ENCODE peak calls at places on chromosomes 1 and 21, in four cellular contexts. One of them, this sample, is unnamed.

GRCh38 chr1:5099558-5099957 is 445.1 kb downstream of the AJAP1 start:
- DNase-seq in ovary: no peak
- DNase-seq in pancreas: no peak
- DNase-seq in fibroblast of lung: no peak
- DNase-seq in this sample: no peak

GRCh38 chr1:234961468-234962339 is 166.9 kb downstream of the TOMM20 start:
- DNase-seq in ovary: no peak
- DNase-seq in pancreas: no peak
- DNase-seq in fibroblast of lung: peak; percentile 96
- DNase-seq in this sample: no peak

GRCh38 chr1:5748286-5749225 is 243.7 kb downstream of the NPHP4 start:
- DNase-seq in ovary: no peak
- DNase-seq in pancreas: no peak
- DNase-seq in fibroblast of lung: no peak
- DNase-seq in this sample: no peak

GRCh38 chr21:23936224-23936623 is 1671.1 kb downstream of the MRPL39 start:
- DNase-seq in ovary: no peak
- DNase-seq in pancreas: no peak
- DNase-seq in fibroblast of lung: peak; percentile 16
- DNase-seq in this sample: no peak

GRCh38 chr21:41684381-41685245 is 82.2 kb downstream of the RIPK4 start:
- DNase-seq in ovary: peak; percentile 70
- DNase-seq in pancreas: peak; percentile 49
- DNase-seq in fibroblast of lung: peak; percentile 82
- DNase-seq in this sample: no peak

GRCh38 chr1:69540052-69540451 is 27.7 kb upstream of the LRRC7 start:
- DNase-seq in ovary: no peak
- DNase-seq in pancreas: no peak
- DNase-seq in fibroblast of lung: no peak
- DNase-seq in this sample: no peak

GRCh38 chr1:84643183-84643582 is 47.1 kb downstream of the SSX2IP start:
- DNase-seq in ovary: no peak
- DNase-seq in pancreas: no peak
- DNase-seq in fibroblast of lung: no peak
- DNase-seq in this sample: no peak

GRCh38 chr1:95116666-95117206 is 419 bp upstream of the TLCD4 start:
- DNase-seq in ovary: peak; percentile 43
- DNase-seq in pancreas: peak; percentile 77
- DNase-seq in fibroblast of lung: peak; percentile 46
- DNase-seq in this sample: peak; percentile 58

GRCh38 chr1:227729881-227730629 is 5.0 kb downstream of the JMJD4 start:
- DNase-seq in ovary: peak; percentile 83
- DNase-seq in pancreas: no peak
- DNase-seq in fibroblast of lung: peak; percentile 54
- DNase-seq in this sample: no peak
- H3K27ac ChIP-seq in ovary: peak overlapping the region; percentile 87
- H3K27ac ChIP-seq in pancreas: no peak overlapping the region
- H3K27ac ChIP-seq in fibroblast of lung: no peak overlapping the region
- H3K27ac ChIP-seq in this sample: peak overlapping the region; percentile 66

GRCh38 chr1:3904843-3905185 is 4.7 kb upstream of the C1orf174 start:
- DNase-seq in ovary: no peak
- DNase-seq in pancreas: no peak
- DNase-seq in fibroblast of lung: no peak
- DNase-seq in this sample: no peak
- H3K4me1 ChIP-seq in ovary: no peaks in the 10 kb centered on the region
- H3K4me1 ChIP-seq in pancreas: no peaks in the 10 kb centered on the region
- H3K4me1 ChIP-seq in fibroblast of lung: no peaks in the 10 kb centered on the region
- H3K4me1 ChIP-seq in this sample: no peaks in the 10 kb centered on the region

GRCh38 chr21:34899760-34900159 is 149.3 kb downstream of the RUNX1 start:
- DNase-seq in ovary: no peak
- DNase-seq in pancreas: no peak
- DNase-seq in fibroblast of lung: no peak
- DNase-seq in this sample: no peak
- H3K27ac ChIP-seq in ovary: no peak overlapping the region
- H3K27ac ChIP-seq in pancreas: no peak overlapping the region
- H3K27ac ChIP-seq in fibroblast of lung: no peak overlapping the region
- H3K27ac ChIP-seq in this sample: no peak overlapping the region

DNA sequence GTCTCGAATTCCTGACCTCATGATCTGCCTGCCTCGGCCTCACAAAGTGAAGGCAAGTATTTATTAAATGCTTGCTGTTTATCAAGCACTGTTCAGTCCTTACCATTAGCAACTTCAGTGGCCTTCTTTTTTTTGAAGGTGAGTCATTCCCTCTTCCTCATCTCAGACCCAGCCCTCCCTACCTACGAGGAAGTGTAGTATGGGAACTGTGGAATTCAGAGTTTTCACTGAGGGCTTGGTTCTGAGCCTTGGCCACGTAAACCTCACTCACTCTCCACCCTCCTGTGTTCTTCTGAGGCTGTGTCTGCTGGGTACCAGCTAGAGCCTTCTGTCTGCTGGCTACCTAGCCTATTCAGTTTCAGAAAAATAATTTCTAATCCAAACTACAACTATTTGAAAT is 218.3 kb upstream of the SGIP1 start:
- DNase-seq in ovary: no peak
- DNase-seq in pancreas: no peak
- DNase-seq in fibroblast of lung: peak; percentile 50
- DNase-seq in this sample: no peak
- H3K4me1 ChIP-seq in ovary: peaks cover 2% of the 10 kb centered on the region
- H3K4me1 ChIP-seq in pancreas: peaks cover 18% of the 10 kb centered on the region
- H3K4me1 ChIP-seq in fibroblast of lung: no peaks in the 10 kb centered on the region
- H3K4me1 ChIP-seq in this sample: no peaks in the 10 kb centered on the region

GRCh38 chr1:99599678-99600175 is 46.2 kb upstream of the PALMD start:
- DNase-seq in ovary: peak; percentile 93
- DNase-seq in pancreas: no peak
- DNase-seq in fibroblast of lung: peak; percentile 99
- DNase-seq in this sample: no peak
- H3K27ac ChIP-seq in ovary: no peak overlapping the region
- H3K27ac ChIP-seq in pancreas: no peak overlapping the region
- H3K27ac ChIP-seq in fibroblast of lung: peak overlapping the region; percentile 72
- H3K27ac ChIP-seq in this sample: peak overlapping the region; percentile 38

GRCh38 chr1:3139871-3140837 is 71.2 kb downstream of the PRDM16 start:
- DNase-seq in ovary: no peak
- DNase-seq in pancreas: no peak
- DNase-seq in fibroblast of lung: no peak
- DNase-seq in this sample: no peak

GRCh38 chr1:3137111-3138100 is 68.4 kb downstream of the PRDM16 start:
- DNase-seq in ovary: no peak
- DNase-seq in pancreas: no peak
- DNase-seq in fibroblast of lung: no peak
- DNase-seq in this sample: no peak

GRCh38 chr1:3141836-3142235 is 72.8 kb downstream of the PRDM16 start:
- DNase-seq in ovary: no peak
- DNase-seq in pancreas: no peak
- DNase-seq in fibroblast of lung: no peak
- DNase-seq in this sample: no peak

GRCh38 chr1:3138623-3139151 is 69.7 kb downstream of the PRDM16 start:
- DNase-seq in ovary: no peak
- DNase-seq in pancreas: no peak
- DNase-seq in fibroblast of lung: no peak
- DNase-seq in this sample: no peak

GRCh38 chr1:3139451-3139852 is 70.4 kb downstream of the PRDM16 start:
- DNase-seq in ovary: no peak
- DNase-seq in pancreas: no peak
- DNase-seq in fibroblast of lung: no peak
- DNase-seq in this sample: no peak
- H3K4me1 ChIP-seq in ovary: peaks cover 2% of the 10 kb centered on the region
- H3K4me1 ChIP-seq in pancreas: peaks cover 23% of the 10 kb centered on the region
- H3K4me1 ChIP-seq in fibroblast of lung: no peaks in the 10 kb centered on the region
- H3K4me1 ChIP-seq in this sample: no peaks in the 10 kb centered on the region

DNA sequence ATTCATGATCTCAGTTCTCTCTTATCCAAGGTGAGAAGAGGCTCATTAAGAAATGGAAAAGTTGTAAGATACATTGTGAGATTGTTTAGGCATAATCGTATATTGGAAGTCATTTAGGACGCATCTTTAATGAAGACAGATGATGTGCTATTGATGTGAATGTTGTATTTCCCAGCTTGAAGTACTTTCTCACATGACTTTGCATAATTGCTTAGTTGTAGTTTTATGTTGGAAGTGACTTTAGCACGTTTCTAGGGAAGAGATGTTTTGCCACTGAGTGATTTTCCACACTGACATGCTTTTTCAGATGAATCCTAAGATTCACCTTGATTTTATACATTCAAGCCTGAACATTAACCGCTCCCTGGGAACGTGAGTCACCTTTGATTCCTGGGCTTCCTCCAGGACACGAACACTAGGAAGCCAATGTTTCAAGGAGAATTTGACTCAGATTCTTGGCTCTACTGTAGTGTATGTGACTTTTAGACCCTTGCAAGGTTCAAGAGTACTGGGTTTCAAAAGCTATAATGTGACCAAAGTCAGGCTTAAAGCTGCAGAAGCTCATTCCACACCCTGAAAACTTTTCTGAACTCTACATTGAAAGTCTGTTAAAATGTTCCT is 27.9 kb downstream of the ANGEL2 start:
- DNase-seq in ovary: no peak
- DNase-seq in pancreas: no peak
- DNase-seq in fibroblast of lung: peak; percentile 77
- DNase-seq in this sample: no peak
- H3K27ac ChIP-seq in ovary: no peak overlapping the region
- H3K27ac ChIP-seq in pancreas: no peak overlapping the region
- H3K27ac ChIP-seq in fibroblast of lung: no peak overlapping the region
- H3K27ac ChIP-seq in this sample: no peak overlapping the region

DNA sequence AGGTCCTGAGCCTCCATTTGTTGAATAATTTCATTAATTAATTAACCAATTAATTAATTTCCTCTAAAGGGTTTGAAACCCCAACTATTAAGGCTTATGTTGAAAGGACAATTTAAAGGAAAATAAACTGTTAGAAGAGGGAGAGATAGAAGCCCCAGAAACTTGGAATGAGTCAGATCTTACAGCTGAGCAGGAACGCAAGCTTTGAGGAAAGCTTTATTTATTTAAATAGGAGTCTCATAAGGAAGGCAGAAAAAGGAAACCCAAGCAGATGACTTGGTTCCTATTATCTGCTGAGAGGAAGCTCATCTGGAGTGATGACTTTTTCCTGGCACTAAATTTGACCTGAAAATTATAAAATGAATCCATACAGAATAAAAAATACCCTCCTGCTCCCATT is 105.1 kb downstream of the ROR1 start:
- DNase-seq in ovary: no peak
- DNase-seq in pancreas: no peak
- DNase-seq in fibroblast of lung: peak; percentile 57
- DNase-seq in this sample: no peak
- H3K4me1 ChIP-seq in ovary: peaks cover 2% of the 10 kb centered on the region
- H3K4me1 ChIP-seq in pancreas: peaks cover 12% of the 10 kb centered on the region
- H3K4me1 ChIP-seq in fibroblast of lung: peaks cover 26% of the 10 kb centered on the region
- H3K4me1 ChIP-seq in this sample: no peaks in the 10 kb centered on the region

This sample was measured in uterus.